ENCODE peak calls at places on chromosomes 3 and 15, in eight cellular contexts. E is Caco-2; F is tibial nerve; O is uterus; T is upper lobe of right lung; Y is CD4-positive, CD25-positive, alpha-beta regulatory T cell; M is sigmoid colon; S is astrocyte. R is an unnamed sample. For H3K9me3 and H3K27me3, the result is how much of the 10 kb centered on the place peaks cover.

GRCh38 chr3:34248352-34248751 is 449.9 kb downstream of the PDCD6IP start:
- DNase-seq in E (no peak), F (no peak), O (no peak), T (no peak), Y (peak), M (no peak), S (no peak), R (no peak)

GRCh38 chr3:27326211-27326948 is 42.8 kb downstream of the NEK10 start:
- DNase-seq in E (no peak), F (peak), O (peak), T (no peak), Y (no peak), M (peak), S (peak), R (no peak)

GRCh38 chr3:94308767-94309166 is 245.9 kb downstream of the NSUN3 start:
- DNase-seq in E (no peak), F (no peak), O (no peak), T (no peak), Y (no peak), M (no peak), S (no peak), R (no peak)

GRCh38 chr3:161310649-161311423 is 60.5 kb downstream of the SPTSSB start:
- DNase-seq in E (no peak), F (no peak), O (no peak), T (no peak), Y (peak), M (no peak), S (no peak), R (peak)

GRCh38 chr3:183188895-183189462 is 26.4 kb upstream of the LAMP3 start:
- DNase-seq in E (peak), F (no peak), O (no peak), T (no peak), Y (peak), M (no peak), S (no peak), R (no peak)

GRCh38 chr3:14274537-14274936 is 95.9 kb downstream of the LSM3 start:
- DNase-seq in E (no peak), F (no peak), O (no peak), T (no peak), Y (no peak), M (no peak), S (no peak), R (no peak)

GRCh38 chr3:106628407-106628806 is 748.8 kb upstream of the CCDC54 start:
- DNase-seq in E (no peak), F (no peak), O (no peak), T (no peak), Y (no peak), M (no peak), S (peak), R (no peak)

GRCh38 chr3:196867155-196867506 is 589 bp upstream of the SENP5 start:
- DNase-seq in E (no peak), F (no peak), O (no peak), T (no peak), Y (no peak), M (no peak), S (no peak), R (no peak)

GRCh38 chr3:188468672-188469071 is 314.7 kb downstream of the LPP start:
- DNase-seq in E (no peak), F (peak), O (peak), T (no peak), Y (no peak), M (peak), S (peak), R (no peak)

GRCh38 chr3:5026046-5026362 is 46.8 kb downstream of the BHLHE40 start:
- DNase-seq in E (no peak), F (no peak), O (no peak), T (no peak), Y (no peak), M (no peak), S (no peak), R (no peak)

GRCh38 chr15:48096813-48097212 is 24.0 kb upstream of the SLC24A5 start:
- DNase-seq in E (no peak), F (no peak), O (no peak), T (no peak), Y (no peak), M (no peak), S (peak), R (no peak)

GRCh38 chr3:104831076-104831475 is 535.6 kb upstream of the ALCAM start:
- DNase-seq in E (no peak), F (no peak), O (no peak), T (no peak), Y (no peak), M (no peak), S (no peak), R (no peak)

GRCh38 chr3:132038198-132038825 is 3.5 kb upstream of the CPNE4 start:
- DNase-seq in E (no peak), F (no peak), O (no peak), T (no peak), Y (no peak), M (no peak), S (no peak), R (no peak)

GRCh38 chr3:155391583-155391982 is 98.1 kb upstream of the STRIT1 start:
- DNase-seq in E (no peak), F (peak), O (peak), T (no peak), Y (no peak), M (peak), S (peak), R (no peak)

GRCh38 chr15:26640601-26641000 is 132.3 kb downstream of the GABRB3 start:
- DNase-seq in E (no peak), F (no peak), O (no peak), T (no peak), Y (no peak), M (no peak), S (no peak), R (no peak)
- H3K9me3 ChIP-seq in E (under half), F (under half), O (under half), T (under half), Y (under half), M (under half), S (under half), R (under half)

GRCh38 chr15:80182611-80183210 is 29.9 kb downstream of the FAH start:
- DNase-seq in E (no peak), F (no peak), O (no peak), T (no peak), Y (no peak), M (no peak), S (peak), R (no peak)

GRCh38 chr15:80179966-80180365 is 27.2 kb downstream of the FAH start:
- DNase-seq in E (no peak), F (no peak), O (no peak), T (no peak), Y (no peak), M (no peak), S (no peak), R (no peak)

GRCh38 chr15:80180986-80181385 is 28.2 kb downstream of the FAH start:
- DNase-seq in E (no peak), F (no peak), O (no peak), T (no peak), Y (no peak), M (peak), S (no peak), R (no peak)

GRCh38 chr15:80179025-80179759 is 26.4 kb downstream of the FAH start:
- DNase-seq in E (no peak), F (no peak), O (no peak), T (no peak), Y (no peak), M (no peak), S (peak), R (no peak)

DNA sequence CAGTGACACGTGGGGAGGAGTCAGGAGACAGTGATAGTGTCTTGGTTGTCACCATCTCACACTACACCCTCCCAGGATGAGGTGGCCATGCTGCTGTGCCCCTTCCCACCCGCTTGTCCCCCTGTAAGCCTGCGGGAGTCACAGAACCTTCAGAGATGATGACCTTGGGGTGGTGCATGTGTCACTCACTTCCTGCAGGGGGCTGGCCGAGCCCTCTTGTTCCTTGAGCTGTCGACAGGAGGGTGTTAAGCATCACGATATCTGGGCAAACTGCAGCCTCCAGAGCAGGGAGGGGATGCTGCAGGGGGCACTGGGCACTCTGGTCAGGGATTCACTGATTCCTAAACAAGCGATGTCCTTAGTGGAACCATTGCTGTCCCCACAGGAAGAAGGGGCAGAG is 27.7 kb downstream of the FAH start:
- DNase-seq in E (no peak), F (no peak), O (no peak), T (no peak), Y (no peak), M (no peak), S (no peak), R (no peak)
- H3K27me3 ChIP-seq in E (under half), F (under half), O (under half), T (under half), Y (under half), M (under half), S (under half), R (under half)

GRCh38 chr3:137012097-137012501 is 54.3 kb downstream of the IL20RB start:
- DNase-seq in E (no peak), F (no peak), O (no peak), T (no peak), Y (no peak), M (no peak), S (peak), R (no peak)
- H3K4me3 ChIP-seq in E (no peak), F (no peak), O (no peak), T (no peak), Y (no peak), M (no peak), S (no peak), R (no peak)

DNA sequence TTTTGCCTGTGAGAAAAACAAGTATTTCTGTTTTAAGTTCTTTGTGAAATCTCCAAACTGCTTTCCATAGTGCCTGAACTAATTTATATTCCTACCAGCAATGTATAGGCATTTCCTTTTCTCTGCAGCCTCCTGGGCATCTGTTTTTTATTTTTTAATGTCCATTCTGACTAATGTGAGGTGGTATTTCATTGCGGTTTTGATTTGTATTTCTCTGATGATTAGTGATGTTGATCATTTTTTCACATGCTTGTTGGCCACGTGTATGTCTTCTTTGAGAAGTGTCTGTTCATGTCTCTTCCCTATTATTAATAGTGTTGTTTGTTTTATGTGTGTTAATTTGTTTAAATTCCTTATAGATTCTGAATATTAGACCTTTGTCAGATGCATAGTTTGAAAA is 820.5 kb downstream of the MCTP2 start:
- DNase-seq in E (no peak), F (no peak), O (no peak), T (no peak), Y (no peak), M (no peak), S (no peak), R (no peak)
- H3K9me3 ChIP-seq in E (under half), F (under half), O (under half), T (under half), Y (under half), M (under half), S (under half), R (under half)

GRCh38 chr15:52805351-52806283 is 15.5 kb upstream of the ONECUT1 start:
- DNase-seq in E (no peak), F (no peak), O (no peak), T (peak), Y (no peak), M (no peak), S (no peak), R (no peak)
- H3K27me3 ChIP-seq in E (under half), F (under half), O (half or more), T (half or more), Y (half or more), M (half or more), S (half or more), R (half or more)

GRCh38 chr3:134369231-134369741 is 5.0 kb downstream of the AMOTL2 start:
- DNase-seq in E (no peak), F (no peak), O (no peak), T (peak), Y (no peak), M (peak), S (peak), R (no peak)

GRCh38 chr3:134367412-134367811 is 6.8 kb downstream of the AMOTL2 start:
- DNase-seq in E (no peak), F (no peak), O (no peak), T (peak), Y (no peak), M (peak), S (no peak), R (no peak)

GRCh38 chr3:134368751-134369105 is 5.5 kb downstream of the AMOTL2 start:
- DNase-seq in E (no peak), F (no peak), O (no peak), T (peak), Y (no peak), M (peak), S (no peak), R (no peak)

GRCh38 chr3:134366928-134367352 is 7.3 kb downstream of the AMOTL2 start:
- DNase-seq in E (no peak), F (no peak), O (peak), T (no peak), Y (no peak), M (peak), S (no peak), R (no peak)

GRCh38 chr3:134367869-134368750 is 6.1 kb downstream of the AMOTL2 start:
- DNase-seq in E (no peak), F (no peak), O (no peak), T (peak), Y (no peak), M (peak), S (no peak), R (no peak)
- H3K4me3 ChIP-seq in E (no peak), F (no peak), O (no peak), T (no peak), Y (no peak), M (no peak), S (no peak), R (no peak)

R was measured in CD4-positive, alpha-beta memory T cell.